ENCODE peak calls at places on chromosomes 11 and 22, in four cellular contexts. W is GM12891; X is colonic mucosa; N is stimulated activated CD4-positive, alpha-beta T cell treated with anti-CD3 and anti-CD28 coated beads, Interleukin-4, amount 100 ng/mL, for 1 hour. L is an unnamed sample.

GRCh38 chr22:44659140-44659539 is 42.9 kb upstream of the PRR5 start:
- DNase-seq in W (no peak), X (no peak), N (no peak), L (no peak)

GRCh38 chr22:45868586-45869443 is 108.1 kb downstream of the WNT7B start:
- DNase-seq in W (no peak), X (peak), N (no peak), L (no peak)

GRCh38 chr11:77074205-77074604 is 7.4 kb downstream of the CAPN5 start:
- DNase-seq in W (no peak), X (peak), N (no peak), L (no peak)

GRCh38 chr11:9459573-9460321 is 1.1 kb upstream of the ZNF143 start:
- DNase-seq in W (no peak), X (peak), N (peak), L (no peak)

GRCh38 chr11:93537767-93538261 is 5.4 kb downstream of the SMCO4 start:
- DNase-seq in W (no peak), X (no peak), N (no peak), L (no peak)

GRCh38 chr11:69456712-69457111 is 24.8 kb upstream of the LINC01488 start:
- DNase-seq in W (no peak), X (no peak), N (no peak), L (no peak)

GRCh38 chr11:121671276-121672168 is 218.8 kb upstream of the SORL1-AS1 start:
- DNase-seq in W (no peak), X (no peak), N (no peak), L (no peak)

GRCh38 chr11:1310772-1311468 is 1.5 kb upstream of the TOLLIP start:
- DNase-seq in W (no peak), X (no peak), N (peak), L (no peak)

GRCh38 chr11:43631732-43632131 is 48.8 kb upstream of the HSD17B12 start:
- DNase-seq in W (no peak), X (no peak), N (no peak), L (no peak)

GRCh38 chr11:74011360-74012071 is 2.6 kb upstream of the UCP3 start:
- DNase-seq in W (no peak), X (no peak), N (peak), L (no peak)

GRCh38 chr11:28969832-28970231 is 861.6 kb downstream of the METTL15 start:
- DNase-seq in W (no peak), X (no peak), N (no peak), L (no peak)

GRCh38 chr11:106152013-106152412 is 74.6 kb downstream of the AASDHPPT start:
- DNase-seq in W (no peak), X (no peak), N (no peak), L (no peak)

GRCh38 chr11:12404461-12404860 is 27.1 kb downstream of the PARVA start:
- DNase-seq in W (no peak), X (no peak), N (no peak), L (no peak)

GRCh38 chr11:13055200-13055599 is 46.1 kb downstream of the RASSF10 start:
- DNase-seq in W (no peak), X (no peak), N (no peak), L (no peak)

GRCh38 chr22:44752285-44753188 is at the start of gene ARHGAP8:
- DNase-seq in W (no peak), X (peak), N (no peak), L (no peak)

GRCh38 chr11:11451501-11452005 is 98.5 kb upstream of the CSNK2A3 start:
- DNase-seq in W (no peak), X (no peak), N (no peak), L (no peak)